ENCODE peak calls at places on chromosomes 13 and 19, in seven cellular contexts. I, F, E, X, A, Y and T are unnamed samples.
A peak's percentile ranks its signal among the peaks of the same experiment; 100 is the strongest.

GRCh38 chr19:47093841-47094240 is 19.7 kb downstream of the ZC3H4 start:
- DNase-seq in Y (no peak), F (no peak), I (no peak), A (no peak), X (peak; percentile 65), E (peak; percentile 67), T (no peak)

GRCh38 chr19:41887711-41888382 is 4.9 kb downstream of the ARHGEF1 start:
- DNase-seq in A (peak; percentile 72), E (peak; percentile 89), Y (peak; percentile 20), F (peak; percentile 75), I (no peak), X (no peak), T (no peak)

GRCh38 chr13:39776439-39776838 is 121.0 kb downstream of the COG6 start:
- DNase-seq in X (no peak), I (no peak), F (no peak), A (no peak), E (no peak), Y (peak; percentile 92), T (peak; percentile 77)

GRCh38 chr19:19443902-19444693 is 38.6 kb downstream of the GATAD2A start:
- DNase-seq in A (no peak), Y (no peak), X (no peak), I (no peak), E (peak; percentile 43), F (no peak), T (no peak)

GRCh38 chr19:40513345-40513678 is 46.5 kb downstream of the SPTBN4 start:
- DNase-seq in I (no peak), F (no peak), Y (no peak), A (no peak), E (no peak), X (no peak), T (no peak)

GRCh38 chr13:80339841-80340642 is 884 bp downstream of the SPRY2 start:
- DNase-seq in A (peak; percentile 76), E (peak; percentile 37), Y (peak; percentile 36), X (no peak), F (no peak), I (peak; percentile 68), T (peak; percentile 49)

GRCh38 chr19:35975608-35976214 is 19.3 kb upstream of the SDHAF1 start:
- DNase-seq in X (no peak), E (no peak), A (no peak), Y (peak; percentile 22), F (no peak), I (peak; percentile 60), T (peak; percentile 13)

GRCh38 chr19:15072930-15073647 is 8.9 kb upstream of the OR1I1 start:
- DNase-seq in I (peak; percentile 51), F (no peak), X (no peak), A (no peak), E (no peak), Y (no peak), T (no peak)

GRCh38 chr19:15885919-15886318 is 12.0 kb downstream of the CYP4F2 start:
- DNase-seq in E (no peak), Y (no peak), F (no peak), A (no peak), I (no peak), X (no peak), T (no peak)

GRCh38 chr13:83221813-83222241 is 660.4 kb downstream of the SLITRK1 start:
- DNase-seq in F (no peak), I (no peak), E (no peak), X (no peak), Y (peak; percentile 94), A (no peak), T (no peak)

GRCh38 chr13:47798906-47799305 is 202.2 kb downstream of the SUCLA2 start:
- DNase-seq in F (no peak), E (no peak), Y (peak; percentile 42), A (no peak), I (no peak), X (no peak), T (no peak)

GRCh38 chr13:100809856-100810255 is 135.3 kb upstream of the TMTC4 start:
- DNase-seq in E (no peak), Y (no peak), A (no peak), F (no peak), X (no peak), I (no peak), T (no peak)